ENCODE peak calls at places on chromosomes 12 and 14, in six cellular contexts. B, C, K, Z, T and L are unnamed samples.

GRCh38 chr12:65657635-65658034 is 166.6 kb upstream of the HMGA2 start:
- DNase-seq in T (no peak), B (no peak), K (no peak), Z (no peak), C (no peak), L (no peak)

GRCh38 chr12:67035121-67035520 is 234.0 kb upstream of the CAND1 start:
- DNase-seq in Z (no peak), K (no peak), T (no peak), B (no peak), C (no peak), L (no peak)

GRCh38 chr12:12881495-12881894 is 9.9 kb upstream of the GPRC5A start:
- DNase-seq in C (no peak), Z (peak), B (peak), K (no peak), T (peak), L (no peak)

GRCh38 chr12:109612975-109613502 is 39.4 kb downstream of the MVK start:
- DNase-seq in B (peak), T (no peak), K (no peak), C (no peak), Z (no peak), L (no peak)

GRCh38 chr12:28899951-28900350 is 249.1 kb upstream of the FAR2 start:
- DNase-seq in B (no peak), Z (no peak), C (no peak), K (no peak), T (no peak), L (no peak)

GRCh38 chr12:61397668-61398067 is 862.5 kb upstream of the USP15 start:
- DNase-seq in C (no peak), K (no peak), T (no peak), Z (no peak), B (no peak), L (no peak)

GRCh38 chr14:39731912-39732311 is 299.7 kb upstream of the FBXO33 start:
- DNase-seq in K (no peak), T (no peak), C (no peak), Z (peak), B (peak), L (no peak)

GRCh38 chr12:56990648-56991318 is 15.6 kb downstream of the ZBTB39 start:
- DNase-seq in B (no peak), Z (no peak), K (no peak), C (no peak), T (no peak), L (no peak)

GRCh38 chr12:52645982-52646381 is 6.0 kb downstream of the KRT2 start:
- DNase-seq in B (no peak), K (no peak), T (no peak), Z (no peak), C (peak), L (no peak)

GRCh38 chr12:99453831-99454538 is 193.6 kb upstream of the GARIN6 start:
- DNase-seq in T (no peak), K (no peak), Z (no peak), B (no peak), C (no peak), L (no peak)

GRCh38 chr12:16325426-16325825 is 22.0 kb upstream of the MGST1 start:
- DNase-seq in B (no peak), C (no peak), K (no peak), T (peak), Z (no peak), L (no peak)

GRCh38 chr12:112904571-112904970 is 2.2 kb upstream of the OAS1 start:
- DNase-seq in C (no peak), B (no peak), K (no peak), Z (no peak), T (no peak), L (no peak)

GRCh38 chr12:9651265-9651729 is 18.2 kb upstream of the CLEC2D start:
- DNase-seq in B (no peak), T (no peak), C (no peak), Z (no peak), K (no peak), L (no peak)

GRCh38 chr14:104297313-104297704 is 158.9 kb downstream of the KIF26A start:
- DNase-seq in Z (no peak), K (no peak), C (no peak), T (no peak), B (no peak), L (no peak)

GRCh38 chr12:127810026-127810425 is 456.9 kb upstream of the TMEM132C start:
- DNase-seq in B (no peak), C (no peak), T (no peak), Z (no peak), K (no peak), L (no peak)

GRCh38 chr14:100178691-100179090 is 19.2 kb upstream of the DEGS2 start:
- DNase-seq in Z (no peak), K (no peak), C (no peak), T (no peak), B (no peak), L (no peak)

GRCh38 chr12:697426-697825 is 34.2 kb upstream of the NINJ2 start:
- DNase-seq in T (no peak), B (no peak), K (no peak), C (no peak), Z (no peak), L (no peak)

GRCh38 chr12:101698782-101699347 is 1.4 kb downstream of the CHPT1 start:
- DNase-seq in T (no peak), C (no peak), K (peak), B (no peak), Z (no peak), L (no peak)

GRCh38 chr14:35355981-35356839 is 48.3 kb downstream of the NFKBIA start:
- DNase-seq in B (peak), K (no peak), C (no peak), Z (peak), T (peak), L (no peak)
- TF ChIP-seq POLR2AphosphoS5 in B (no peak), K (no peak), C (no peak), Z (no peak), T (no peak), L (no peak)

GRCh38 chr14:31420013-31420318 is 384 bp downstream of the HEATR5A start:
- DNase-seq in K (peak), Z (no peak), T (peak), C (peak), B (peak), L (peak)
- TF ChIP-seq POLR2AphosphoS5 in K (no peak), Z (no peak), T (no peak), C (no peak), B (no peak), L (no peak)

DNA sequence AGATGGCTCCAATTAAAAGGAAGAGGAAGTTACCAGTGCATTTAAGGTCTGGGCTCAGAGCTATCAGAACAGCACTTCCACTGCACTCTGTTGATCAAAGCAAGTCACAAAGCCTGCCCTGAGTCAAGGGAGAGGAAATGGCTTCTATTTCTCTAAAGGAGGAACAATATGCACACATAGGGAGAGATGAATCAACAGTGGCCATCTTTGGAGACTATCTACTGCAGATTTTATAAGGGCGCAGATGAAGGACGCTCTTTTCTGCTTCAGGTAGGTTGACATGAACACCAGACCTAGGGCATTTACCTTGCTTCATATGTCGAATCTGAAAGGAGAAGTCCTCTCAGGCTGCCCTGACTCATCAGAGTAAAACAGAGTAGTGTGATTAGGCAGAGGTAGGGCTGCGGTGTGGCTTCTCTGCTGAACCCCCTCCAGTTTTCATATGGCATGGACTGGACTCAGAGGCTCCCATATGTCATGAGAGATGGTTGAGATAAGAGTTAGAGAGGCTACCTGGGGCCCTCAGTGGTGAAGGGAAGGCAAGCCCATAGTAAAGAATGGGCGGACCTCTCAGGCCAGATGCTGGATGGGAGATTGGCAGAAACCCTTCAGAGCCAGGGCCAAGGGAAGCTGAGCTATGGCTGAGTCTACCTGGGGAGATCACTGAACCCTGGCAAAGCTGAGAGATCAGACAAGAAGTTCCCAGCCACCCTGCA is 84.4 kb downstream of the ARF6 start:
- DNase-seq in K (no peak), C (no peak), T (no peak), Z (no peak), B (no peak), L (peak)
- TF ChIP-seq POLR2AphosphoS5 in K (no peak), C (no peak), T (no peak), Z (no peak), B (no peak), L (no peak)

GRCh38 chr12:117025481-117026151 is 73.6 kb downstream of the TESC start:
- DNase-seq in B (peak), T (peak), K (peak), C (peak), Z (peak), L (peak)
- TF ChIP-seq POLR2AphosphoS5 in B (no peak), T (no peak), K (no peak), C (no peak), Z (no peak), L (no peak)

GRCh38 chr14:68924392-68925158 is 54.5 kb downstream of the ACTN1 start:
- DNase-seq in Z (no peak), B (peak), K (no peak), C (no peak), T (no peak), L (no peak)
- TF ChIP-seq POLR2AphosphoS5 in Z (no peak), B (no peak), K (peak), C (no peak), T (no peak), L (no peak)

DNA sequence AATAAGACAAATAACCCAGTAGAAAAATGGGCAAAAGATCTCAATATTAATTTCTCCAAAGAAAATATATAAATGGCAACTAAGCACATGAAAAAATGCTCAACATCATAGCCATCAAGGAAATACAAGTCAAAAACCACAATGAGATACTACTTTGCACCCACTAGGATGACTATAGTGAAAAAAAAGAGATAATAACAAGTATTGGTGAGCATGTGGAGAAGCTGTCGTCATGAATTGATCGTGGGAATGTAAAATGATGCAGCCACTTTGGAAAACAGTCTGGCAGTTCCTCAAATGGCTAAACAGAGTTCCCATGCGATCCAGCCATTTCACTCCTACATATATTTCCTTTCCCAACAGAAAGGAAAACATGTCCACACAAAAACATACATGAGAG is 18.1 kb downstream of the JDP2 start:
- DNase-seq in T (no peak), Z (no peak), C (no peak), K (no peak), B (no peak), L (no peak)
- TF ChIP-seq POLR2AphosphoS5 in T (no peak), Z (no peak), C (no peak), K (no peak), B (no peak), L (no peak)

DNA sequence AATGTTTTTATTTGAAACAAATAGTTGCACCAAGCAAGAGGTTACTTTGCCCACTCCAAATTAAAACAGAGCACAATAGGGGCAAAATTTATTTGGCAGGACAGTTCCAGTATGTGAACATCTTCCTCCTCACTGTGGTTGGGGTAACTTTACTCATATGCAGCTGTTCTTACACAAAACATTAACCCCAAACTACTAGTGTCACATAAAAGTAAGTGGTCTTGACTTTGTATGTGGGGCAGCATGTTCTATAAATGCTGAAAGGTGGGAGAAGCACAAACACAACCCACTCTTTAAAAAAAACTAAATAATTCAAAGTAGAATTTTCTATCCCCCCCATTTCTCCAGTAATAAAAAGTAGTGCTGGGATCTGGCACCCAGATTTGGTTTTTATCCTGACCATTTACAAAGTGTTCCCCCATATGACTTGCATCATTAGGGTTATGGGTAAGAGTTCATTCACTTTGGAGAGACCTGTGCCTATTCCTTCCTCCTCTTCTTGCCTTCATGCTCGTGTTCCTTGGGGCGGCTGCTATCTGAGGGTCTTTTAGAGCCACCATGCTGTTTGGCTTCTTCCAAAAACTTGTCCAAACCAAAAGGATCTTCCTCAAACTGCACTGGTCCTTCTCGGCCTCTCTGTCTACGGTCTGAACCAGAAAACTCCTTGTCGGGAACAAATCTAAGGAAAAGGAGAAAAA is 9.9 kb downstream of the SLIRP start:
- DNase-seq in C (no peak), B (no peak), T (no peak), Z (no peak), K (no peak), L (no peak)
- TF ChIP-seq POLR2AphosphoS5 in C (no peak), B (no peak), T (no peak), Z (no peak), K (peak), L (peak)

GRCh38 chr12:21637985-21638891 is 19.4 kb downstream of the LDHB start:
- DNase-seq in T (no peak), C (no peak), K (no peak), B (no peak), Z (no peak), L (no peak)

GRCh38 chr12:21631367-21631766 is 26.3 kb downstream of the LDHB start:
- DNase-seq in Z (no peak), B (no peak), C (no peak), K (no peak), T (no peak), L (no peak)

GRCh38 chr12:21634245-21634644 is 23.4 kb downstream of the LDHB start:
- DNase-seq in B (no peak), C (no peak), T (no peak), Z (no peak), K (no peak), L (no peak)
- TF ChIP-seq POLR2AphosphoS5 in B (no peak), C (no peak), T (no peak), Z (no peak), K (no peak), L (peak)

DNA sequence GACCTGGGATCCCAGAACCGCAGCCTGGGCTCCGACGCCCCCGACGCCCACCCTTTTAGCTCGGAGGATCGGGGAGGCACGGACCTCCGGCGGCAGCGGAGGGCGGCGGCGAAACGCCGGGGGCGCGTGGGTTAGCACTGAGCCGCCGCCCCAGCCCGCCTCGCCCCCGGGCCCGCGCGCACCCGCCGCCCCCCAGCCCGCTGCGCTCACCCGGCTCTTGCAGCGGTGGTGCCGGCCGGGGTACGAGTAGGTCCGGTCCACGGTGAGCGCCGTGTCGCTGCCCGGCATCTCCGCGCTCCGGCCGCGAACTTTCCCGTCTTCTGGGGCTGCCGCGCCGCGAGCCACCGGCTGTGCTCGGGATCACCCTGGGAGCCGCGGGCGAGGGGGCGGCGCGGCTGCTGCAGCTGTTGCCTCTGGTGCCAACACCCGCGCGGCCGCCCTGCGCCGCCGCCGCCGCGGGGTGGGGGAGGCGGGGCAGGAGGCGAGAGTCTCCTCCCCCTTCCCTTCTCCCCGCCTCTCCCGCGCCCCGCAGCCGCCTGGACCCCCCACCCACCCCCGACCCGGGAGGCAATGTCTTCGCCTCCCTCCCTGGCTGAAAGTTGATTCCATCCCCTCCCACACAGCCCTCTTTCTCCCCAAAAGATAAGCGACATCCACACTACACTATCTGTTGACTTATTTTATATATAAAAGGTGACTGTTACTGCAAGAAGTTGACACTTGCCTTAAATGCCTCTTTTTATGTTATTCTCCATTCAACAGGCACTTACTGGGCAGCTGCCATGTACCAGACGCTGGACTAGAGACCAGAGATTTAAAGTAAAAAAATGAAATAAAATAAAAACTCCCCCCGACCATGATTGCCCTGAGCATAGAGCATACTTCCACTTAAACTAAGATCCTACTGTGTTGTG is at the start of gene TMCC3:
- DNase-seq in Z (no peak), K (peak), C (no peak), B (no peak), T (peak), L (peak)
- TF ChIP-seq POLR2AphosphoS5 in Z (peak), K (no peak), C (peak), B (no peak), T (peak), L (no peak)